ENCODE peak calls at places on chromosomes 2 and 18, in six cellular contexts. D, O, X, C, L and N are unnamed samples.

GRCh38 chr2:104289646-104290565 is 564.0 kb upstream of the POU3F3 start:
- DNase-seq in D (no peak), O (no peak), X (no peak), C (no peak), L (no peak), N (no peak)

GRCh38 chr18:34025172-34025801 is 199.4 kb downstream of the NOL4 start:
- DNase-seq in D (no peak), O (no peak), X (no peak), C (no peak), L (no peak), N (no peak)

GRCh38 chr18:38458673-38459072 is 893.1 kb upstream of the CELF4 start:
- DNase-seq in D (no peak), O (no peak), X (no peak), C (no peak), L (no peak), N (no peak)

GRCh38 chr2:160647967-160648685 is 154.5 kb upstream of the RBMS1 start:
- DNase-seq in D (no peak), O (no peak), X (no peak), C (no peak), L (no peak), N (no peak)

GRCh38 chr2:70766357-70767093 is 1.5 kb downstream of the ADD2 start:
- DNase-seq in D (no peak), O (no peak), X (no peak), C (no peak), L (no peak), N (no peak)

GRCh38 chr2:232411901-232412629 is 5.4 kb downstream of the ALPG start:
- DNase-seq in D (no peak), O (no peak), X (no peak), C (peak; percentile 29), L (no peak), N (no peak)

GRCh38 chr2:239121600-239122012 is 273.7 kb downstream of the TWIST2 start:
- DNase-seq in D (no peak), O (no peak), X (no peak), C (no peak), L (no peak), N (no peak)

GRCh38 chr2:68751397-68752339 is 17.1 kb downstream of the ARHGAP25 start:
- DNase-seq in D (peak; percentile 96), O (peak; percentile 80), X (peak; percentile 75), C (peak; percentile 97), L (peak; percentile 86), N (peak; percentile 92)

GRCh38 chr2:74947703-74948102 is 10.7 kb upstream of the POLE4 start:
- DNase-seq in D (no peak), O (no peak), X (no peak), C (peak; percentile 68), L (no peak), N (no peak)

GRCh38 chr2:216008387-216008786 is 5.0 kb downstream of the MREG start:
- DNase-seq in D (no peak), O (no peak), X (no peak), C (no peak), L (no peak), N (no peak)

GRCh38 chr2:88188741-88189140 is 18.6 kb downstream of the THNSL2 start:
- DNase-seq in D (no peak), O (peak; percentile 50), X (no peak), C (no peak), L (no peak), N (no peak)

DNA sequence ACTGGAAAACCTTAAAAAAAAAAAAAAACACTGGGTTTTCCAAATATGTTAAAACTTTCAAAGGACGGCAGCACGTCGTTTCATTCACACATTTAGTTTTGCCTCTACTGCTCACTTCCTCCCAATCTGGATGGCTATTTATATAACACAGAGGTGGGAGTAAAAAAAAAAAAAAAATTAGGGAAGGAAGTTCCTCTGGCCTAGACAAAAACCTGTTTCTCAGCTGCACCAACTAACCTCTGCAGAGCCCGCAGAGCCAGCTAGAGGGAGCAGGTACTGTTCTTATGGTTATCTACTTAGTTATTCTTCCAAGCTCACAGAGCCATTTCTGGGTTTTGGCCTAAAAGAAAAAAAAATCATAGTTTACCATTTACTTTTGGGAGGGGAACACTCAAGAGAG is 28.1 kb downstream of the SLC1A4 start:
- DNase-seq in D (no peak), O (no peak), X (peak; percentile 53), C (peak; percentile 65), L (no peak), N (no peak)
- TF ChIP-seq CTCF in D (no peak), O (no peak), X (peak; percentile 55), C (peak; percentile 71), L (peak; percentile 35), N (no peak)

GRCh38 chr2:101771226-101771906 is 73.9 kb downstream of the MAP4K4 start:
- DNase-seq in D (no peak), O (no peak), X (no peak), C (no peak), L (no peak), N (no peak)

GRCh38 chr2:101770672-101771071 is 73.2 kb downstream of the MAP4K4 start:
- DNase-seq in D (peak; percentile 56), O (peak; percentile 63), X (peak; percentile 33), C (peak; percentile 61), L (no peak), N (no peak)

GRCh38 chr2:101773137-101773536 is 75.6 kb downstream of the MAP4K4 start:
- DNase-seq in D (no peak), O (no peak), X (no peak), C (no peak), L (no peak), N (no peak)

GRCh38 chr2:101775092-101775491 is 77.6 kb downstream of the MAP4K4 start:
- DNase-seq in D (no peak), O (no peak), X (no peak), C (no peak), L (no peak), N (no peak)

GRCh38 chr2:101771911-101772321 is 74.4 kb downstream of the MAP4K4 start:
- DNase-seq in D (no peak), O (no peak), X (no peak), C (no peak), L (no peak), N (no peak)
- TF ChIP-seq CTCF in D (no peak), O (no peak), X (no peak), C (no peak), L (no peak), N (no peak)

GRCh38 chr2:8582191-8582849 is 99.5 kb upstream of the ID2 start:
- DNase-seq in D (no peak), O (no peak), X (no peak), C (no peak), L (no peak), N (no peak)
- TF ChIP-seq CTCF in D (no peak), O (no peak), X (no peak), C (no peak), L (no peak), N (no peak)

DNA sequence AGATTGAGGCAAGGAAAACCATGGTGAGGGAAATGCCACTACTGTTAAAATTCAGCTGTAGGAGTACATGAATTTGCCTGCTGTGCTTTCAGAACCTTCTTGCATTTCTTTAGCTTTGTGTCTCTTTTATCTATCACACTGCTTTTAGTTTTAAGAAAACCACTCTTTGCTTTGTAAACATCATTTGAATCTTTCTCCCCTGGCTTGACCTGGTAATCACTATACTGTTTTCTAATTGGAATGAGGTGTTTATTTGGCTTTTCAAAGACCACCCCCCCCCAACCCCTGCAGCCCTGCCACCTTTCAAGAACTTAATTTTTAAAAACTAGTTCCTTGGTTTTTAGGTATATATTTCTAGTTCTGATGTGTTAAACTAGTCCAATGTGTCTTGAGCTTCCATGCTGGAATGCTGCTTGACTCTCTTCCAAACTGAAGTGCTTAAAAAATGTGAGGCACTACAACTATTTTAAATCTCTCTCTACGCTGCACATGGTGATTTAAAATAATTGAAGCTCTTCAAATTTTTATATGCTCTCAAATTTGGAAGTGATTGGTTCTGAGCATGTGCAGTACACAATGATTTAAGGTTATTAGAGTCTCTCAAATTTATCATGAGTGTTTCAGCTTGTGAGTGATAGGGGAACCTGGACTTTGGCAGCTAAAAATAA is 192.5 kb upstream of the ZEB2 start:
- DNase-seq in D (no peak), O (peak; percentile 65), X (no peak), C (no peak), L (peak; percentile 6), N (no peak)
- TF ChIP-seq CTCF in D (no peak), O (no peak), X (no peak), C (no peak), L (no peak), N (no peak)

DNA sequence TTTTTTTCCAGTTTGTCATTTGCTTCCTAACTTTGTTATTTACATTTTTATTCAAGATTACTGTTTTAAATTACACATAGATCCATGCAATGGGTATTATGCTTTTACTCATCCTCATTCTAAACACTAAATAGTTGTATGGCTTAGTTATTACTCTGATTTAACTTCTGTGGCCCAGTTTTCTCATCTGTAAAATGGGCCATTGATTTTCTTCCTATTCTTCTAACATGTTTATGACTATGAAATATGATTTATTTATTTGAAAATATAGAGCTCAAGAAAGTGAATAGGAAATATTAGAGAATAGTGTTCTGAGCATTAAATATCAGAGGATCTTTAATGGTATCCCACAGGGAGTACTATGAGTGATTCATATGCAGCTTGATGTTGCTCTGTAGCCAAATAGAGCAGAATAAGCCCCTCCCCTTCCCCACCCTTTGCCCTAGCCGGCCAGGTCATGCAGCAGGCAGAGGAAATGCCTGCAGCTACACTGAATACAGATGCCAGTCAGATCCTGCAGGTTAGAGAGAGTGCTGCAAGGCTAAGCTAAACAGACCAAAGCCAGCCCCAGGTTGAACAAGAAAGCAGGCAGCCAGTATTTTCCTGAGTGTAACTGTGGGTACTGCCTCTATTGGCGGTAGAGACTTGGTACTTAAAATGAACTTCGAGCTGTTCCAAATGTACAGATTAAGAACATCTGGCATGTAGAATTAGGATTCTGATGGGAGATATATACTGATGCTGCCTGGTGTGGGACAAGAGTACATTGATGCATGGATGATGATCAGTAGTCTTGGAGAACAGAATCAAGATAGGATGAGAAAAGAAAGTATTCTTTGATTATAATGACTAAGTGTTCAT is 11.7 kb upstream of the ACYP2 start:
- DNase-seq in D (peak; percentile 56), O (peak; percentile 50), X (no peak), C (peak; percentile 84), L (peak; percentile 69), N (peak; percentile 25)
- TF ChIP-seq CTCF in D (no peak), O (peak; percentile 6), X (no peak), C (peak; percentile 43), L (no peak), N (no peak)

DNA sequence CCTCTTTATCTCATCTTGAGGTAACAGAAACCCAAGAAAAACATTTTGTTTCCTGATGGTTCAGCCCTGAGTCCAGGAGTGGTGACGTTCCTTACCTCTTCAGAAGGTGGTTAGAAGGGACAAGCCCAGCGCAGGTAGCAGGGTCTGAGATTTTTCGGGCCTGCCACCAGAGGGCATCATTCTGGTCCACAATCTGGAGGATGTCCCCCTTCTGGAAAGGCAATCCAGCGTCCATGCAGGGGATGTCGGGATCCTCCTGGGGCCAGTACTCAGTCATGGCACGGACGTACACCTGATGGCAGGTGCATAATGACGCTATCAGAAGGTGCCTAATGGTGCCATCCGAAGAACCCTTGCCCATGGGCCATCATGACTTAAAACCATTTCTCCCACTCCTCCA is 17.7 kb downstream of the MPP4 start:
- DNase-seq in D (peak; percentile 22), O (no peak), X (peak; percentile 37), C (peak; percentile 90), L (no peak), N (peak; percentile 51)
- TF ChIP-seq CTCF in D (no peak), O (peak; percentile 34), X (peak; percentile 38), C (peak; percentile 90), L (peak; percentile 51), N (peak; percentile 42)

GRCh38 chr2:170139276-170139967 is 38.5 kb upstream of the MYO3B start:
- DNase-seq in D (no peak), O (no peak), X (no peak), C (no peak), L (no peak), N (no peak)
- TF ChIP-seq CTCF in D (no peak), O (no peak), X (no peak), C (no peak), L (no peak), N (no peak)

GRCh38 chr2:182650704-182651103 is 65.4 kb upstream of the DNAJC10 start:
- DNase-seq in D (no peak), O (peak; percentile 66), X (no peak), C (no peak), L (peak; percentile 71), N (no peak)
- TF ChIP-seq CTCF in D (peak; percentile 37), O (peak; percentile 59), X (peak; percentile 31), C (peak; percentile 75), L (peak; percentile 25), N (peak; percentile 52)